ENCODE peak calls at places on chromosomes 2 and 18, in ten cellular contexts. One of them, this sample, is unnamed.

GRCh38 chr2:88170472-88170892 is 336 bp downstream of the THNSL2 start:
- DNase-seq in AG10803: no peak
- DNase-seq in WERI-Rb-1: no peak
- DNase-seq in stimulated activated CD4-positive, alpha-beta T cell treated with anti-CD3 and anti-CD28 coated beads, Interleukin-2, amount 100 ng/mL, for 4 hours: no peak
- DNase-seq in left colon: peak
- DNase-seq in activated CD8-positive, alpha-beta memory T cell treated with anti-CD3 and anti-CD28 coated beads, Interleukin-2, amount 50 U/mL, for 48 hours: no peak
- DNase-seq in memory B cell: no peak
- DNase-seq in stomach: no peak
- DNase-seq in posterior cingulate gyrus: no peak
- DNase-seq in nucleus accumbens: no peak
- DNase-seq in this sample: no peak

GRCh38 chr2:149894760-149895159 is 307.2 kb upstream of the MMADHC start:
- DNase-seq in AG10803: peak
- DNase-seq in WERI-Rb-1: no peak
- DNase-seq in stimulated activated CD4-positive, alpha-beta T cell treated with anti-CD3 and anti-CD28 coated beads, Interleukin-2, amount 100 ng/mL, for 4 hours: no peak
- DNase-seq in left colon: no peak
- DNase-seq in activated CD8-positive, alpha-beta memory T cell treated with anti-CD3 and anti-CD28 coated beads, Interleukin-2, amount 50 U/mL, for 48 hours: no peak
- DNase-seq in memory B cell: no peak
- DNase-seq in stomach: no peak
- DNase-seq in posterior cingulate gyrus: no peak
- DNase-seq in nucleus accumbens: no peak
- DNase-seq in this sample: no peak

GRCh38 chr2:49687873-49688272 is 533.6 kb upstream of the FSHR start:
- DNase-seq in AG10803: no peak
- DNase-seq in WERI-Rb-1: no peak
- DNase-seq in stimulated activated CD4-positive, alpha-beta T cell treated with anti-CD3 and anti-CD28 coated beads, Interleukin-2, amount 100 ng/mL, for 4 hours: no peak
- DNase-seq in left colon: no peak
- DNase-seq in activated CD8-positive, alpha-beta memory T cell treated with anti-CD3 and anti-CD28 coated beads, Interleukin-2, amount 50 U/mL, for 48 hours: no peak
- DNase-seq in memory B cell: no peak
- DNase-seq in stomach: no peak
- DNase-seq in posterior cingulate gyrus: no peak
- DNase-seq in nucleus accumbens: no peak
- DNase-seq in this sample: no peak

GRCh38 chr2:20516646-20517341 is 69.9 kb downstream of the RHOB start:
- DNase-seq in AG10803: peak
- DNase-seq in WERI-Rb-1: no peak
- DNase-seq in stimulated activated CD4-positive, alpha-beta T cell treated with anti-CD3 and anti-CD28 coated beads, Interleukin-2, amount 100 ng/mL, for 4 hours: no peak
- DNase-seq in left colon: no peak
- DNase-seq in activated CD8-positive, alpha-beta memory T cell treated with anti-CD3 and anti-CD28 coated beads, Interleukin-2, amount 50 U/mL, for 48 hours: no peak
- DNase-seq in memory B cell: no peak
- DNase-seq in stomach: no peak
- DNase-seq in posterior cingulate gyrus: peak
- DNase-seq in nucleus accumbens: peak
- DNase-seq in this sample: no peak

GRCh38 chr18:73842795-73843394 is 304.7 kb downstream of the FBXO15 start:
- DNase-seq in AG10803: peak
- DNase-seq in WERI-Rb-1: peak
- DNase-seq in stimulated activated CD4-positive, alpha-beta T cell treated with anti-CD3 and anti-CD28 coated beads, Interleukin-2, amount 100 ng/mL, for 4 hours: peak
- DNase-seq in left colon: peak
- DNase-seq in activated CD8-positive, alpha-beta memory T cell treated with anti-CD3 and anti-CD28 coated beads, Interleukin-2, amount 50 U/mL, for 48 hours: peak
- DNase-seq in memory B cell: peak
- DNase-seq in stomach: peak
- DNase-seq in posterior cingulate gyrus: peak
- DNase-seq in nucleus accumbens: peak
- DNase-seq in this sample: no peak

GRCh38 chr2:12702661-12703121 is 14.0 kb upstream of the TRIB2 start:
- DNase-seq in AG10803: peak
- DNase-seq in WERI-Rb-1: no peak
- DNase-seq in stimulated activated CD4-positive, alpha-beta T cell treated with anti-CD3 and anti-CD28 coated beads, Interleukin-2, amount 100 ng/mL, for 4 hours: no peak
- DNase-seq in left colon: no peak
- DNase-seq in activated CD8-positive, alpha-beta memory T cell treated with anti-CD3 and anti-CD28 coated beads, Interleukin-2, amount 50 U/mL, for 48 hours: no peak
- DNase-seq in memory B cell: no peak
- DNase-seq in stomach: no peak
- DNase-seq in posterior cingulate gyrus: no peak
- DNase-seq in nucleus accumbens: no peak
- DNase-seq in this sample: no peak

GRCh38 chr2:150286730-150287362 is 200.6 kb downstream of the RND3 start:
- DNase-seq in AG10803: no peak
- DNase-seq in WERI-Rb-1: no peak
- DNase-seq in stimulated activated CD4-positive, alpha-beta T cell treated with anti-CD3 and anti-CD28 coated beads, Interleukin-2, amount 100 ng/mL, for 4 hours: no peak
- DNase-seq in left colon: no peak
- DNase-seq in activated CD8-positive, alpha-beta memory T cell treated with anti-CD3 and anti-CD28 coated beads, Interleukin-2, amount 50 U/mL, for 48 hours: no peak
- DNase-seq in memory B cell: no peak
- DNase-seq in stomach: no peak
- DNase-seq in posterior cingulate gyrus: no peak
- DNase-seq in nucleus accumbens: no peak
- DNase-seq in this sample: no peak

GRCh38 chr18:45817533-45817932 is 7.9 kb upstream of the SIGLEC15 start:
- DNase-seq in AG10803: no peak
- DNase-seq in WERI-Rb-1: no peak
- DNase-seq in stimulated activated CD4-positive, alpha-beta T cell treated with anti-CD3 and anti-CD28 coated beads, Interleukin-2, amount 100 ng/mL, for 4 hours: no peak
- DNase-seq in left colon: no peak
- DNase-seq in activated CD8-positive, alpha-beta memory T cell treated with anti-CD3 and anti-CD28 coated beads, Interleukin-2, amount 50 U/mL, for 48 hours: no peak
- DNase-seq in memory B cell: no peak
- DNase-seq in stomach: no peak
- DNase-seq in posterior cingulate gyrus: no peak
- DNase-seq in nucleus accumbens: no peak
- DNase-seq in this sample: no peak

GRCh38 chr18:13273800-13274199 is 55.2 kb downstream of the LDLRAD4 start:
- DNase-seq in AG10803: no peak
- DNase-seq in WERI-Rb-1: no peak
- DNase-seq in stimulated activated CD4-positive, alpha-beta T cell treated with anti-CD3 and anti-CD28 coated beads, Interleukin-2, amount 100 ng/mL, for 4 hours: no peak
- DNase-seq in left colon: no peak
- DNase-seq in activated CD8-positive, alpha-beta memory T cell treated with anti-CD3 and anti-CD28 coated beads, Interleukin-2, amount 50 U/mL, for 48 hours: peak
- DNase-seq in memory B cell: no peak
- DNase-seq in stomach: no peak
- DNase-seq in posterior cingulate gyrus: no peak
- DNase-seq in nucleus accumbens: no peak
- DNase-seq in this sample: no peak

GRCh38 chr2:3036432-3037125 is 341.0 kb downstream of the EIPR1 start:
- DNase-seq in AG10803: no peak
- DNase-seq in WERI-Rb-1: no peak
- DNase-seq in stimulated activated CD4-positive, alpha-beta T cell treated with anti-CD3 and anti-CD28 coated beads, Interleukin-2, amount 100 ng/mL, for 4 hours: no peak
- DNase-seq in left colon: no peak
- DNase-seq in activated CD8-positive, alpha-beta memory T cell treated with anti-CD3 and anti-CD28 coated beads, Interleukin-2, amount 50 U/mL, for 48 hours: no peak
- DNase-seq in memory B cell: no peak
- DNase-seq in stomach: no peak
- DNase-seq in posterior cingulate gyrus: no peak
- DNase-seq in nucleus accumbens: no peak
- DNase-seq in this sample: no peak

GRCh38 chr2:230219419-230220331 is at the start of gene SP110:
- DNase-seq in AG10803: peak
- DNase-seq in WERI-Rb-1: no peak
- DNase-seq in stimulated activated CD4-positive, alpha-beta T cell treated with anti-CD3 and anti-CD28 coated beads, Interleukin-2, amount 100 ng/mL, for 4 hours: peak
- DNase-seq in left colon: peak
- DNase-seq in activated CD8-positive, alpha-beta memory T cell treated with anti-CD3 and anti-CD28 coated beads, Interleukin-2, amount 50 U/mL, for 48 hours: peak
- DNase-seq in memory B cell: peak
- DNase-seq in stomach: peak
- DNase-seq in posterior cingulate gyrus: peak
- DNase-seq in nucleus accumbens: peak
- DNase-seq in this sample: no peak

GRCh38 chr2:79717364-79718007 is 204.6 kb downstream of the CTNNA2 start:
- DNase-seq in AG10803: peak
- DNase-seq in WERI-Rb-1: no peak
- DNase-seq in stimulated activated CD4-positive, alpha-beta T cell treated with anti-CD3 and anti-CD28 coated beads, Interleukin-2, amount 100 ng/mL, for 4 hours: no peak
- DNase-seq in left colon: no peak
- DNase-seq in activated CD8-positive, alpha-beta memory T cell treated with anti-CD3 and anti-CD28 coated beads, Interleukin-2, amount 50 U/mL, for 48 hours: no peak
- DNase-seq in memory B cell: no peak
- DNase-seq in stomach: no peak
- DNase-seq in posterior cingulate gyrus: no peak
- DNase-seq in nucleus accumbens: no peak
- DNase-seq in this sample: no peak

GRCh38 chr2:181877181-181877664 is 14.3 kb upstream of the ITPRID2 start:
- DNase-seq in AG10803: no peak
- DNase-seq in WERI-Rb-1: no peak
- DNase-seq in stimulated activated CD4-positive, alpha-beta T cell treated with anti-CD3 and anti-CD28 coated beads, Interleukin-2, amount 100 ng/mL, for 4 hours: no peak
- DNase-seq in left colon: no peak
- DNase-seq in activated CD8-positive, alpha-beta memory T cell treated with anti-CD3 and anti-CD28 coated beads, Interleukin-2, amount 50 U/mL, for 48 hours: no peak
- DNase-seq in memory B cell: no peak
- DNase-seq in stomach: no peak
- DNase-seq in posterior cingulate gyrus: no peak
- DNase-seq in nucleus accumbens: no peak
- DNase-seq in this sample: no peak

GRCh38 chr2:217660423-217660822 is 342.4 kb downstream of the TNS1 start:
- DNase-seq in AG10803: no peak
- DNase-seq in WERI-Rb-1: no peak
- DNase-seq in stimulated activated CD4-positive, alpha-beta T cell treated with anti-CD3 and anti-CD28 coated beads, Interleukin-2, amount 100 ng/mL, for 4 hours: no peak
- DNase-seq in left colon: no peak
- DNase-seq in activated CD8-positive, alpha-beta memory T cell treated with anti-CD3 and anti-CD28 coated beads, Interleukin-2, amount 50 U/mL, for 48 hours: no peak
- DNase-seq in memory B cell: no peak
- DNase-seq in stomach: no peak
- DNase-seq in posterior cingulate gyrus: no peak
- DNase-seq in nucleus accumbens: no peak
- DNase-seq in this sample: no peak

GRCh38 chr2:189854152-189854551 is 69.9 kb downstream of the PMS1 start:
- DNase-seq in AG10803: peak
- DNase-seq in WERI-Rb-1: no peak
- DNase-seq in stimulated activated CD4-positive, alpha-beta T cell treated with anti-CD3 and anti-CD28 coated beads, Interleukin-2, amount 100 ng/mL, for 4 hours: no peak
- DNase-seq in left colon: no peak
- DNase-seq in activated CD8-positive, alpha-beta memory T cell treated with anti-CD3 and anti-CD28 coated beads, Interleukin-2, amount 50 U/mL, for 48 hours: no peak
- DNase-seq in memory B cell: no peak
- DNase-seq in stomach: no peak
- DNase-seq in posterior cingulate gyrus: no peak
- DNase-seq in nucleus accumbens: no peak
- DNase-seq in this sample: no peak

GRCh38 chr2:73260338-73260984 is 23.8 kb downstream of the FBXO41 start:
- DNase-seq in AG10803: peak
- DNase-seq in WERI-Rb-1: peak
- DNase-seq in stimulated activated CD4-positive, alpha-beta T cell treated with anti-CD3 and anti-CD28 coated beads, Interleukin-2, amount 100 ng/mL, for 4 hours: no peak
- DNase-seq in left colon: peak
- DNase-seq in activated CD8-positive, alpha-beta memory T cell treated with anti-CD3 and anti-CD28 coated beads, Interleukin-2, amount 50 U/mL, for 48 hours: no peak
- DNase-seq in memory B cell: no peak
- DNase-seq in stomach: peak
- DNase-seq in posterior cingulate gyrus: peak
- DNase-seq in nucleus accumbens: no peak
- DNase-seq in this sample: no peak

GRCh38 chr2:234427081-234428058 is 69.5 kb downstream of the ARL4C start:
- DNase-seq in AG10803: peak
- DNase-seq in WERI-Rb-1: no peak
- DNase-seq in stimulated activated CD4-positive, alpha-beta T cell treated with anti-CD3 and anti-CD28 coated beads, Interleukin-2, amount 100 ng/mL, for 4 hours: no peak
- DNase-seq in left colon: no peak
- DNase-seq in activated CD8-positive, alpha-beta memory T cell treated with anti-CD3 and anti-CD28 coated beads, Interleukin-2, amount 50 U/mL, for 48 hours: no peak
- DNase-seq in memory B cell: no peak
- DNase-seq in stomach: no peak
- DNase-seq in posterior cingulate gyrus: no peak
- DNase-seq in nucleus accumbens: no peak
- DNase-seq in this sample: no peak

This sample was measured in NCI-H524 treated with DMSO at 0.1 percent for 48 hours.